ENCODE peak calls at places on chromosomes 1 and 21, in four cellular contexts. N is body of pancreas, I is suprapubic skin, P is esophagus muscularis mucosa. E is an unnamed sample.
A peak's percentile ranks its signal among the peaks of the same experiment; 100 is the strongest.

GRCh38 chr1:17370618-17371017 is 1.4 kb upstream of the PADI6 start:
- DNase-seq in I (no peak), P (no peak), N (no peak), E (no peak)

GRCh38 chr1:118947003-118947765 is 41.0 kb downstream of the TBX15 start:
- DNase-seq in P (no peak), N (no peak), I (no peak), E (no peak)

GRCh38 chr1:228004331-228004871 is 2.4 kb upstream of the WNT3A start:
- DNase-seq in N (peak; percentile 20), P (peak; percentile 85), I (peak; percentile 73), E (peak; percentile 52)

GRCh38 chr1:214446772-214447556 is 104.4 kb downstream of the PTPN14 start:
- DNase-seq in P (no peak), I (no peak), N (peak; percentile 68), E (peak; percentile 69)

GRCh38 chr1:30322859-30323257 is 400.5 kb downstream of the MATN1 start:
- DNase-seq in I (peak; percentile 71), N (no peak), P (no peak), E (no peak)

GRCh38 chr21:38954450-38955059 is 148.8 kb downstream of the ETS2 start:
- DNase-seq in P (no peak), N (no peak), I (no peak), E (no peak)

GRCh38 chr1:212104586-212105282 is 69.2 kb downstream of the DTL start:
- DNase-seq in N (no peak), P (no peak), I (no peak), E (no peak)

GRCh38 chr1:230141002-230141648 is 74.1 kb downstream of the GALNT2 start:
- DNase-seq in N (no peak), I (no peak), P (no peak), E (no peak)

GRCh38 chr1:168499094-168500049 is 44.4 kb downstream of the XCL2 start:
- DNase-seq in N (no peak), P (no peak), I (no peak), E (no peak)

GRCh38 chr1:234870582-234870981 is 258.1 kb downstream of the TOMM20 start:
- DNase-seq in N (no peak), P (no peak), I (no peak), E (no peak)

GRCh38 chr1:54350360-54350759 is 55.8 kb downstream of the SSBP3 start:
- DNase-seq in N (no peak), P (no peak), I (no peak), E (no peak)

GRCh38 chr1:54345116-54345515 is 61.1 kb downstream of the SSBP3 start:
- DNase-seq in P (no peak), N (no peak), I (no peak), E (no peak)

GRCh38 chr1:54348700-54349021 is 57.5 kb downstream of the SSBP3 start:
- DNase-seq in N (no peak), I (no peak), P (no peak), E (no peak)

GRCh38 chr1:54347261-54347954 is 58.8 kb downstream of the SSBP3 start:
- DNase-seq in I (no peak), P (no peak), N (no peak), E (no peak)

GRCh38 chr1:54347955-54348699 is 58.1 kb downstream of the SSBP3 start:
- DNase-seq in P (no peak), N (peak; percentile 94), I (no peak), E (peak; percentile 63)
- TF ChIP-seq POLR2A in P (no peak), N (no peak), I (no peak), E (no peak)

DNA sequence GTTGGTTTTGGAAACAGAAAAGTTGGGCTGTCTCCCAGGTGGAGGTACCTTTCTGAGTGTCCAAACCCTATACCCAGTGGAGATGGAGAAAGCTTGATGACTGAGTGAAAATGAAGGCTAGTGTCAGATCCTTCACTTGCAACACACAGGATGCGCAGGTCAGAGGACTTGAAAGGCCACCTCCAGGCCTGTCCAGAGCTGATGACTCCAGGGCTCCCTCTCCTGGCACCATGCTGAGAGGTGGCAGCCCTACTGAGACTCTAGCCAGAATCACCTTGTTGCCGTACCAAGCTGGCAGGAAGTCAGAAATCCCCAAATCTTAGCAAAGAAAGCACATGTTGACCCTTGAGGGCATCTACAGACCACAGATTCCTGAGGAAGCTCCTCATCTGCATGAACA is 16.4 kb downstream of the KNCN start:
- DNase-seq in N (peak; percentile 61), I (no peak), P (no peak), E (no peak)
- TF ChIP-seq CTCF in N (peak; percentile 5), I (no peak), P (no peak), E (no peak)

GRCh38 chr21:23101111-23101510 is 2102.9 kb downstream of the NCAM2 start:
- DNase-seq in I (no peak), N (no peak), P (no peak), E (no peak)
- TF ChIP-seq POLR2A in I (no peak), N (no peak), P (no peak), E (no peak)

GRCh38 chr1:160159846-160160245 is 8.4 kb downstream of the ATP1A4 start:
- DNase-seq in I (no peak), N (no peak), P (no peak), E (no peak)
- TF ChIP-seq CTCF in I (no peak), N (no peak), P (no peak), E (no peak)

DNA sequence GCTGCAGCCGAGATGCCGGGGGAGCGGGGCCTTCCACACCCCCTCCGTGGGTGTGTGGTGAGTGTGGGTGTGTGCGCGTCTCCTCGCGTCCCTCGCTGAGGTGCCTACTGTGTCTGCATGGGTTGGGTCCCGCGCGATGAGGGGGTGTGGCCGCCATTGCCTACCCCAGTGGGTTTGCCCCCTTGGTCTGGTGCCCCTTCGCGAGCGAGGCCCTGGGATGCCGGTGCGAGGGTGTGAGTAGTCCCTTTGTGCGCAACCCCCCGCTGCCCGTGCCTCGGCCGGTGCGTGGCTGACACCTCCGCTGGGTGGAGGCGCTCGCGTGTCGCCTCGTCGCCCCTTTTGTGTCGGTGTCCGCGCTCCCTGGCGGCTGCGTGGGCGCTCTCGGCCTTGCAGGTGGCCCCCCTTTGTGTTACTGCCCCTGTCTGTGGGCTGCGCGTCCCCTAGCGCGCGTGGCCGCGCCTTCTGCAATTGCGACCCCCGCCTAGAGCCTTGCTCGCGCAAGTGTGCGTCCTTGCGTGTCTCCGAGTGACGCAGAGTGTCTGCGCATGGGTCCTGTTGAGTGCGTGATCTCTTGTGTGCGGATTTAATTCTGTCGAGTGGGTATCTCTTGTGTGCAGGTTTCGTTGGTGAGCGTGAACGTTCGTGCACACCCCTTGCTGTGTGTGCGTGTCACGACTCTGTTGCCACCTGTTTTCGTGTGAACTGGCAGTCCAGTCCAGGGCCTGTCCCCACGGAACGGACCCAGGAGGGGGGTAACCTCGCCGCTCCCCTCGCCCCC is 552 bp downstream of the TTC3 start:
- DNase-seq in I (peak; percentile 85), P (no peak), N (peak; percentile 56), E (peak; percentile 55)
- TF ChIP-seq POLR2A in I (no peak), P (no peak), N (peak; percentile 33), E (no peak)

GRCh38 chr21:44509539-44509938 is 30.5 kb downstream of the KRTAP10-1 start:
- DNase-seq in N (peak; percentile 95), P (no peak), I (no peak), E (peak; percentile 87)
- TF ChIP-seq CTCF in N (peak; percentile 27), P (no peak), I (no peak), E (peak; percentile 43)

E was measured in breast epithelium.